ENCODE peak calls at places on chromosomes 6 and 20, in six cellular contexts. Y is astrocyte of the spinal cord, T is heart right ventricle, M is MM.1S, K is AG04450, C is Peyer's patch. R is an unnamed sample.

GRCh38 chr20:34948030-34948429 is 7.6 kb downstream of the GSS start:
- DNase-seq in T (no peak), M (no peak), K (peak), C (no peak), Y (peak), R (peak)

GRCh38 chr6:10719386-10720228 is 3.3 kb upstream of the TMEM14C start:
- DNase-seq in K (no peak), Y (peak), C (no peak), T (peak), M (peak), R (no peak)

GRCh38 chr20:38827770-38828281 is 22.3 kb downstream of the PPP1R16B start:
- DNase-seq in K (no peak), M (no peak), C (no peak), Y (no peak), T (no peak), R (peak)

GRCh38 chr20:54223751-54224150 is 15.9 kb downstream of the PFDN4 start:
- DNase-seq in K (no peak), C (no peak), T (no peak), M (no peak), Y (no peak), R (no peak)

GRCh38 chr6:105136433-105137350 is 43.1 kb downstream of the POPDC3 start:
- DNase-seq in T (peak), C (peak), K (peak), M (peak), Y (peak), R (peak)

GRCh38 chr6:41936073-41936837 is 5.4 kb downstream of the CCND3 start:
- DNase-seq in M (peak), K (peak), Y (peak), T (peak), C (peak), R (peak)

GRCh38 chr6:55950071-55950814 is 74.9 kb upstream of the BMP5 start:
- DNase-seq in M (no peak), T (no peak), C (no peak), K (no peak), Y (no peak), R (no peak)

GRCh38 chr20:38902601-38903000 is 23.6 kb upstream of the FAM83D start:
- DNase-seq in C (no peak), Y (no peak), T (no peak), M (no peak), K (no peak), R (no peak)

GRCh38 chr6:33906413-33906812 is 102.6 kb upstream of the MLN start:
- DNase-seq in M (no peak), K (no peak), C (no peak), T (no peak), Y (no peak), R (no peak)

GRCh38 chr6:159089909-159090308 is 45.1 kb upstream of the TAGAP start:
- DNase-seq in T (no peak), M (no peak), K (no peak), C (no peak), Y (no peak), R (no peak)

GRCh38 chr6:116695398-116695797 is 14.4 kb downstream of the KPNA5 start:
- DNase-seq in C (no peak), K (no peak), T (no peak), M (peak), Y (no peak), R (no peak)

GRCh38 chr20:2749343-2749950 is 51.0 kb downstream of the CPXM1 start:
- DNase-seq in M (no peak), Y (no peak), C (no peak), T (no peak), K (no peak), R (no peak)

GRCh38 chr20:17995967-17996819 is 27.4 kb downstream of the MGME1 start:
- DNase-seq in T (no peak), C (no peak), M (peak), K (no peak), Y (peak), R (peak)

GRCh38 chr6:104928141-104928540 is 28.8 kb upstream of the LIN28B start:
- DNase-seq in Y (no peak), M (no peak), K (no peak), T (no peak), C (no peak), R (peak)

GRCh38 chr20:2692036-2692885 is at the start of gene EBF4:
- DNase-seq in Y (no peak), K (no peak), T (peak), M (peak), C (peak), R (peak)

GRCh38 chr20:53322651-53323050 is 271.0 kb downstream of the ZNF217 start:
- DNase-seq in T (no peak), M (no peak), C (no peak), Y (no peak), K (no peak), R (no peak)

GRCh38 chr6:73803562-73804221 is 107.7 kb downstream of the CD109 start:
- DNase-seq in K (peak), C (no peak), M (no peak), T (peak), Y (peak), R (peak)

GRCh38 chr6:148502083-148502772 is 159.6 kb downstream of the SASH1 start:
- DNase-seq in M (no peak), C (no peak), Y (no peak), K (no peak), T (no peak), R (peak)

GRCh38 chr6:161745128-161745527 is 471.3 kb upstream of the AGPAT4 start:
- DNase-seq in K (no peak), T (no peak), C (no peak), Y (no peak), M (no peak), R (no peak)

GRCh38 chr20:10984899-10985298 is 311.1 kb upstream of the JAG1 start:
- DNase-seq in T (no peak), M (no peak), C (no peak), K (no peak), Y (no peak), R (no peak)

GRCh38 chr6:56890683-56891429 is 64.1 kb upstream of the BEND6 start:
- DNase-seq in Y (peak), M (peak), T (no peak), K (peak), C (no peak), R (peak)

GRCh38 chr20:6395695-6396094 is 272.9 kb upstream of the FERMT1 start:
- DNase-seq in Y (peak), T (no peak), K (no peak), M (no peak), C (no peak), R (peak)

GRCh38 chr6:152054441-152054840 is 247.0 kb downstream of the ESR1 start:
- DNase-seq in C (no peak), K (no peak), M (no peak), Y (peak), T (no peak), R (peak)

GRCh38 chr6:135624402-135625297 is 127.1 kb upstream of the AHI1 start:
- DNase-seq in K (no peak), C (no peak), M (no peak), T (no peak), Y (peak), R (peak)

GRCh38 chr6:70636589-70636988 is 31.1 kb upstream of the SMAP1 start:
- DNase-seq in Y (no peak), C (no peak), K (no peak), M (no peak), T (no peak), R (no peak)

GRCh38 chr6:156102129-156102528 is 646.5 kb upstream of the NOX3 start:
- DNase-seq in M (no peak), K (no peak), Y (no peak), C (no peak), T (no peak), R (peak)

GRCh38 chr6:137261393-137262154 is 42.4 kb upstream of the IFNGR1 start:
- DNase-seq in M (no peak), T (no peak), C (no peak), Y (peak), K (peak), R (peak)

GRCh38 chr6:36594029-36594815 is at the start of gene SRSF3:
- DNase-seq in K (peak), C (peak), Y (peak), M (peak), T (peak), R (peak)
- TF ChIP-seq CTCF in K (peak), C (peak), Y (peak), M (peak), T (peak), R (peak)

GRCh38 chr6:96302991-96303390 is 218.6 kb upstream of the UFL1 start:
- DNase-seq in T (no peak), K (no peak), M (no peak), C (no peak), Y (no peak), R (no peak)
- H3K4me3 ChIP-seq in T (no peak), K (no peak), M (no peak), C (no peak), Y (no peak), R (no peak)

GRCh38 chr20:59577809-59578601 is 26.3 kb upstream of the PHACTR3 start:
- DNase-seq in T (no peak), C (no peak), M (no peak), K (no peak), Y (no peak), R (no peak)
- TF ChIP-seq CTCF in T (no peak), C (no peak), M (no peak), K (no peak), Y (no peak), R (no peak)

DNA sequence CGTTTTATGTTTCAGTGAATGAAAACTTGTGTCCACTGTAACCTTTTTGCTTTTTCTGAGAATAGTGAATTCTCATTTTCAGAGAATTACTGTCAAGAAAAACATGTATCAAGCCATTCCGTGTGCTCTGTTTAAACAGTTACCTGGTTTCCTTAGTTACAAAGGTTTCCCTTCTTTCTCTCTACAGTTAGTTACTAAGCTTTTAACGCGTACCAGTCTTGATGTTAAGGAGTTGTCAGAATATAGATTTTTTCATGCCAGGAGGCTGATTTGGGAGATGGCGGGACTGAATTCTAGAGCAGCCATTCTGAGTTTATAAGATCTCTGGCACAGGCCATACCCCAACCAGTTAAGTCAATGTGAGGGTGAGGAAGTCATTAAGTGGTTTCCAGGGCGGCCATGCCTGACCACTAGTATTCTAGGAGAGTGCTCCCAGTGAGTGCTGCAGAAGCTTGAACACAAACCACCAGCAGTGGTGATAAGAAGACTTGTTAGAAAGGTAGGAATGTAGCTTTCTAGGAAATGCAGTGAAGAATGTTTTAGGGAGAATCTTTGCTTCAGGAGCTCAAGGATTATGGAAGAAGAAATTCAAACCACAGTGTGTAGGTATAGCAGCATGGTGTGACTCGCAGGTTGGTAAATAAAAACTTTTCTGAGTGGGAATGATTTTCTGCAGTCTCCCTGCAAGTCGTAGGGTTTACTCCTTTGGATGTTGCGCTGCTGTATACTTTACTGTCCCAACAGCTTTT is 112.9 kb downstream of the JARID2 start:
- DNase-seq in K (no peak), M (no peak), C (peak), Y (peak), T (no peak), R (peak)
- H3K4me3 ChIP-seq in K (no peak), M (no peak), C (no peak), Y (no peak), T (no peak), R (no peak)

R was measured in fibroblast of pulmonary artery.